ENCODE peak calls at places on chromosome 20, in nine cellular contexts. V is HCT116, S is ovary, I is fibroblast of lung, Z is H9, C is heart right ventricle, U is uterus, X is right atrium auricular region, B is pancreas. Q is an unnamed sample. For H3K4me1, the result is how much of the 10 kb centered on the place peaks cover.

GRCh38 chr20:3890410-3890751 is 1.2 kb downstream of the PANK2 start:
- DNase-seq in V (no peak), S (no peak), I (peak), Z (no peak), C (no peak), U (no peak), X (no peak), B (no peak), Q (no peak)

GRCh38 chr20:63082308-63082938 is 75.7 kb upstream of the BHLHE23 start:
- DNase-seq in V (no peak), S (no peak), I (peak), Z (peak), C (peak), U (no peak), X (no peak), B (peak), Q (peak)

GRCh38 chr20:50339196-50339901 is 148.7 kb downstream of the CEBPB start:
- DNase-seq in V (no peak), S (no peak), I (peak), Z (no peak), C (no peak), U (peak), X (no peak), B (no peak), Q (no peak)

GRCh38 chr20:56630086-56630493 is 984 bp downstream of the TFAP2C start:
- DNase-seq in V (peak), S (no peak), I (peak), Z (peak), C (peak), U (peak), X (no peak), B (peak), Q (peak)

GRCh38 chr20:48624315-48625020 is 203.3 kb downstream of the PREX1 start:
- DNase-seq in V (no peak), S (no peak), I (no peak), Z (no peak), C (no peak), U (no peak), X (no peak), B (peak), Q (no peak)

GRCh38 chr20:12201289-12201991 is 283.7 kb downstream of the BTBD3 start:
- DNase-seq in V (no peak), S (no peak), I (peak), Z (no peak), C (no peak), U (no peak), X (no peak), B (no peak), Q (no peak)

GRCh38 chr20:21100590-21101452 is 5.3 kb downstream of the LINC00237 start:
- DNase-seq in V (no peak), S (no peak), I (no peak), Z (peak), C (no peak), U (no peak), X (no peak), B (peak), Q (peak)

GRCh38 chr20:1946762-1947534 is 46.9 kb downstream of the PDYN start:
- DNase-seq in V (no peak), S (peak), I (peak), Z (peak), C (peak), U (peak), X (peak), B (no peak), Q (peak)

GRCh38 chr20:47663354-47664067 is 121.8 kb downstream of the SULF2 start:
- DNase-seq in V (peak), S (peak), I (peak), Z (peak), C (peak), U (peak), X (peak), B (peak), Q (peak)

GRCh38 chr20:17971571-17972013 is 2.8 kb downstream of the MGME1 start:
- DNase-seq in V (no peak), S (no peak), I (peak), Z (no peak), C (no peak), U (no peak), X (no peak), B (no peak), Q (peak)

GRCh38 chr20:37392441-37393195 is 46.7 kb downstream of the SRC start:
- DNase-seq in V (no peak), S (no peak), I (no peak), Z (no peak), C (no peak), U (no peak), X (no peak), B (peak), Q (peak)

GRCh38 chr20:21808863-21809664 is 103.6 kb downstream of the PAX1 start:
- DNase-seq in V (no peak), S (no peak), I (no peak), Z (peak), C (peak), U (no peak), X (no peak), B (peak), Q (peak)

GRCh38 chr20:708956-709355 is 33.4 kb upstream of the SCRT2 start:
- DNase-seq in V (no peak), S (no peak), I (no peak), Z (peak), C (no peak), U (no peak), X (no peak), B (no peak), Q (no peak)

GRCh38 chr20:19406371-19406770 is 193.9 kb downstream of the SLC24A3 start:
- DNase-seq in V (no peak), S (no peak), I (no peak), Z (no peak), C (no peak), U (no peak), X (no peak), B (no peak), Q (no peak)

GRCh38 chr20:36234771-36235320 is 1.4 kb upstream of the AAR2 start:
- DNase-seq in V (no peak), S (no peak), I (no peak), Z (no peak), C (no peak), U (no peak), X (no peak), B (no peak), Q (no peak)

GRCh38 chr20:19073584-19074198 is 138.8 kb upstream of the SLC24A3 start:
- DNase-seq in V (no peak), S (no peak), I (no peak), Z (peak), C (no peak), U (no peak), X (no peak), B (no peak), Q (peak)

GRCh38 chr20:34621383-34622367 is 55.2 kb downstream of the PIGU start:
- DNase-seq in V (no peak), S (no peak), I (no peak), Z (no peak), C (no peak), U (no peak), X (no peak), B (no peak), Q (peak)

GRCh38 chr20:48983423-48984400 is 62.2 kb downstream of the ARFGEF2 start:
- DNase-seq in V (no peak), S (no peak), I (peak), Z (no peak), C (peak), U (peak), X (no peak), B (no peak), Q (no peak)

GRCh38 chr20:17835240-17835940 is 133.2 kb downstream of the SNX5 start:
- DNase-seq in V (peak), S (peak), I (peak), Z (no peak), C (peak), U (peak), X (peak), B (peak), Q (no peak)

GRCh38 chr20:46652699-46653098 is 1.4 kb upstream of the SLC13A3 start:
- DNase-seq in V (no peak), S (no peak), I (peak), Z (no peak), C (no peak), U (no peak), X (no peak), B (no peak), Q (no peak)
- H3K4me1 ChIP-seq in V (under half), S (under half), I (under half), Z (under half), C (under half), U (under half), X (under half), B (under half), Q (under half)

GRCh38 chr20:5718896-5719595 is 31.2 kb upstream of the SHLD1 start:
- DNase-seq in V (no peak), S (no peak), I (no peak), Z (no peak), C (peak), U (no peak), X (no peak), B (no peak), Q (no peak)

GRCh38 chr20:5716953-5717352 is 33.2 kb upstream of the SHLD1 start:
- DNase-seq in V (no peak), S (no peak), I (no peak), Z (no peak), C (no peak), U (no peak), X (no peak), B (no peak), Q (no peak)

GRCh38 chr20:5720696-5721095 is 29.5 kb upstream of the SHLD1 start:
- DNase-seq in V (no peak), S (no peak), I (peak), Z (no peak), C (no peak), U (no peak), X (no peak), B (no peak), Q (no peak)

GRCh38 chr20:5722927-5723326 is 27.3 kb upstream of the SHLD1 start:
- DNase-seq in V (no peak), S (no peak), I (no peak), Z (no peak), C (no peak), U (no peak), X (no peak), B (no peak), Q (no peak)

DNA sequence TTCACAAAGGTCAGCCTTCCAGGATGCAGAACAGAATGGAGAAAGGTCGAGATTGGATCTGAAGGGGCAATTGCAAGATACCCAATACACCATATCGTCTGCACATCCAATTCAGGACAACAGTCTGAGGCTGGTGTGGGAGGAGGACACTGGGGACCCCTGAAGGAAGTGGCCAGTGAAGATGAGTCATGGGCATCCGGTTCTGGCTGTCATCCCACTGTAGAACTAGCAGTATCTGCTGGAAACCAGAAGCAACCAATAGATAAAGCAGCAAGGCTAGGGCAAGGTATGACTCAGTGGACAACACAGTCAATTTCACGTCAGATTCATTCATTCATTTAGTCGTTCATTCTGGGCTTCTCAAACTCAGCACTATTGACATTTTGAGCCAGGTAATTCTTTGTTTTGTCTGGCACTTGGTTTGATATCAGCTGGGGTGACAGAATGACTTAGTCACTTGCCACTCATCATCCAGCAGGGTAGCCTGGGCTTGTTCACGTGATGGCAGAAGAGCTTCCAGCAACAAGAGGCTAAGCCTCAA is 30.3 kb upstream of the SHLD1 start:
- DNase-seq in V (no peak), S (no peak), I (peak), Z (no peak), C (no peak), U (no peak), X (no peak), B (no peak), Q (peak)
- H3K27ac ChIP-seq in V (no peak), S (no peak), I (no peak), Z (no peak), C (no peak), U (no peak), X (no peak), B (no peak), Q (no peak)

DNA sequence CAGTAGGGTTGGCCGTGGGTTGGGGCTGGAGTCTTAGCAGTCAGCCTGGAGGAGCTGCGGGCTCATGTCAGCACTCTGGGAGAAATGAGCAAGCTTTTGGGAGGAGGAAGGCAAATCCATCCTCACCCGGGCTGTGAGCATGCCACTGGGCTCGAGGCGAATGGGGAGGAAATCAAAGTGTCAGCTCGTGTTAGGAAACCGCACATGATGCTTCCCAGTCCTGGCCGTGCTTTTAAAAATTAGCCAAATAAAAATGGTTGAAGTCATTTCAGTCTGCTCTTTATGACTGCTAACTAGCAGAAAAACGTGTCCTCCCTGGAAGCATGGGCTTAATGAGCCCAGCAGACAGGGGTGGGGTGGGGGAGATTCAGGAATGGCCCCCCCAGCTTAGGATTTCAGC is 98.0 kb downstream of the NFATC2 start:
- DNase-seq in V (no peak), S (no peak), I (no peak), Z (no peak), C (no peak), U (peak), X (no peak), B (no peak), Q (no peak)
- H3K4me1 ChIP-seq in V (under half), S (under half), I (under half), Z (under half), C (under half), U (under half), X (under half), B (under half), Q (under half)

GRCh38 chr20:24573557-24573956 is 104.1 kb downstream of the SYNDIG1 start:
- DNase-seq in V (no peak), S (no peak), I (no peak), Z (no peak), C (no peak), U (no peak), X (no peak), B (no peak), Q (no peak)
- H3K27ac ChIP-seq in V (no peak), S (no peak), I (no peak), Z (no peak), C (no peak), U (no peak), X (no peak), B (no peak), Q (no peak)

GRCh38 chr20:43248341-43248740 is 58.6 kb upstream of the PTPRT start:
- DNase-seq in V (no peak), S (no peak), I (no peak), Z (no peak), C (no peak), U (no peak), X (no peak), B (no peak), Q (no peak)
- H3K4me1 ChIP-seq in V (under half), S (under half), I (under half), Z (under half), C (under half), U (under half), X (under half), B (under half), Q (under half)

GRCh38 chr20:44762466-44763140 is 16.9 kb downstream of the KCNK15 start:
- DNase-seq in V (no peak), S (no peak), I (no peak), Z (no peak), C (no peak), U (no peak), X (no peak), B (no peak), Q (no peak)
- H3K27ac ChIP-seq in V (no peak), S (no peak), I (no peak), Z (no peak), C (peak), U (no peak), X (peak), B (no peak), Q (peak)

GRCh38 chr20:43939762-43940121 is 25.1 kb downstream of the TOX2 start:
- DNase-seq in V (no peak), S (no peak), I (no peak), Z (no peak), C (no peak), U (no peak), X (no peak), B (no peak), Q (no peak)
- H3K4me1 ChIP-seq in V (half or more), S (under half), I (half or more), Z (under half), C (under half), U (under half), X (under half), B (under half), Q (under half)